ENCODE peak calls at places on chromosomes 4 and X, in eight cellular contexts. Y is neural progenitor cell; V is C1 segment of cervical spinal cord; A is HEK293T; Z is NCI-H1694 treated with DMSO at 0.1 percent for 48 hours; N is stimulated activated CD4-positive, alpha-beta T cell treated with anti-CD3 and anti-CD28 coated beads, Interleukin-12 subunit alpha, Interleukin-12 subunit beta, amount 100 ng/mL, for 4 hours; M is Right ventricle myocardium inferior; B is GM23338. O is an unnamed sample.

GRCh38 chr4:155734065-155734464 is 24.8 kb upstream of the GUCY1B1 start:
- DNase-seq in Y (no peak), V (no peak), A (no peak), Z (no peak), N (no peak), M (no peak), B (no peak), O (no peak)

GRCh38 chr4:81352476-81352875 is 119.2 kb downstream of the RASGEF1B start:
- DNase-seq in Y (no peak), V (no peak), A (no peak), Z (no peak), N (no peak), M (no peak), B (no peak), O (no peak)

GRCh38 chr4:101025755-101026154 is 321.6 kb downstream of the PPP3CA start:
- DNase-seq in Y (peak), V (no peak), A (no peak), Z (no peak), N (no peak), M (no peak), B (no peak), O (no peak)

GRCh38 chr4:128159967-128160366 is 98.9 kb downstream of the LARP1B start:
- DNase-seq in Y (no peak), V (no peak), A (no peak), Z (no peak), N (no peak), M (no peak), B (no peak), O (no peak)

GRCh38 chrX:56978172-56978571 is 17.2 kb downstream of the SPIN3 start:
- DNase-seq in Y (peak), V (no peak), A (peak), Z (peak), N (peak), M (no peak), B (peak), O (no peak)

GRCh38 chr4:55947912-55948725 is 626 bp upstream of the CEP135 start:
- DNase-seq in Y (no peak), V (no peak), A (no peak), Z (no peak), N (peak), M (no peak), B (no peak), O (no peak)

GRCh38 chr4:128600996-128601857 is 208.3 kb upstream of the JADE1 start:
- DNase-seq in Y (no peak), V (no peak), A (peak), Z (peak), N (no peak), M (peak), B (no peak), O (peak)

GRCh38 chr4:33722254-33722653 is 2522.1 kb downstream of the ARAP2 start:
- DNase-seq in Y (no peak), V (no peak), A (no peak), Z (no peak), N (no peak), M (no peak), B (no peak), O (no peak)

GRCh38 chrX:77785400-77785745 is 643 bp downstream of the ATRX start:
- DNase-seq in Y (peak), V (no peak), A (peak), Z (no peak), N (no peak), M (no peak), B (peak), O (no peak)

GRCh38 chr4:39062094-39062493 is at the start of gene KLHL5:
- DNase-seq in Y (peak), V (no peak), A (no peak), Z (no peak), N (no peak), M (no peak), B (peak), O (no peak)

GRCh38 chr4:158670975-158671664 is 567 bp downstream of the C4orf46 start:
- DNase-seq in Y (peak), V (no peak), A (peak), Z (no peak), N (peak), M (peak), B (peak), O (peak)

GRCh38 chrX:96102997-96103396 is 581.6 kb upstream of the DIAPH2 start:
- DNase-seq in Y (no peak), V (no peak), A (no peak), Z (peak), N (no peak), M (no peak), B (no peak), O (no peak)

GRCh38 chrX:77087529-77088169 is 359.5 kb upstream of the FGF16 start:
- DNase-seq in Y (no peak), V (no peak), A (no peak), Z (no peak), N (no peak), M (no peak), B (no peak), O (no peak)

GRCh38 chrX:120302434-120302833 is 8.8 kb downstream of the TMEM255A start:
- DNase-seq in Y (peak), V (no peak), A (no peak), Z (no peak), N (no peak), M (no peak), B (peak), O (peak)

GRCh38 chr4:71107732-71108131 is 114.3 kb downstream of the DCK start:
- DNase-seq in Y (no peak), V (no peak), A (no peak), Z (no peak), N (no peak), M (no peak), B (no peak), O (no peak)

GRCh38 chrX:100812216-100813158 is 7.7 kb upstream of the CSTF2 start:
- DNase-seq in Y (no peak), V (no peak), A (no peak), Z (no peak), N (no peak), M (no peak), B (peak), O (no peak)

GRCh38 chr4:26782830-26783202 is 77.8 kb upstream of the STIM2 start:
- DNase-seq in Y (no peak), V (no peak), A (no peak), Z (no peak), N (no peak), M (no peak), B (no peak), O (no peak)

GRCh38 chr4:80049813-80050534 is 23.1 kb downstream of the ANTXR2 start:
- DNase-seq in Y (no peak), V (no peak), A (no peak), Z (no peak), N (no peak), M (no peak), B (no peak), O (no peak)

GRCh38 chrX:21959362-21960051 is 19.0 kb downstream of the SMS start:
- DNase-seq in Y (no peak), V (no peak), A (no peak), Z (no peak), N (no peak), M (no peak), B (no peak), O (no peak)

GRCh38 chrX:147848009-147848408 is 63.7 kb upstream of the FMR1 start:
- DNase-seq in Y (no peak), V (no peak), A (no peak), Z (no peak), N (no peak), M (no peak), B (no peak), O (no peak)

GRCh38 chr4:97370581-97370980 is 772.7 kb downstream of the STPG2 start:
- DNase-seq in Y (no peak), V (no peak), A (no peak), Z (no peak), N (no peak), M (no peak), B (no peak), O (no peak)

GRCh38 chrX:134502686-134503085 is 42.7 kb downstream of the HPRT1 start:
- DNase-seq in Y (no peak), V (no peak), A (no peak), Z (no peak), N (no peak), M (no peak), B (no peak), O (no peak)

GRCh38 chr4:108762559-108763225 is at the start of gene ETNPPL:
- DNase-seq in Y (peak), V (no peak), A (peak), Z (no peak), N (peak), M (no peak), B (peak), O (peak)

GRCh38 chr4:57462843-57463242 is 352.7 kb upstream of the IGFBP7 start:
- DNase-seq in Y (peak), V (no peak), A (no peak), Z (no peak), N (no peak), M (no peak), B (no peak), O (no peak)

GRCh38 chr4:88645994-88646393 is 51.6 kb downstream of the NAP1L5 start:
- DNase-seq in Y (no peak), V (no peak), A (no peak), Z (no peak), N (no peak), M (no peak), B (no peak), O (no peak)

GRCh38 chr4:143025111-143025704 is 159.5 kb upstream of the USP38 start:
- DNase-seq in Y (peak), V (no peak), A (no peak), Z (no peak), N (no peak), M (no peak), B (peak), O (no peak)

GRCh38 chr4:87567191-87567590 is 38.0 kb upstream of the SPARCL1 start:
- DNase-seq in Y (no peak), V (no peak), A (no peak), Z (no peak), N (no peak), M (no peak), B (no peak), O (no peak)

GRCh38 chr4:78954048-78954666 is 14.9 kb upstream of the PAQR3 start:
- DNase-seq in Y (peak), V (no peak), A (peak), Z (peak), N (no peak), M (no peak), B (peak), O (no peak)

GRCh38 chrX:153378607-153379006 is 22.5 kb downstream of the PNMA6E start:
- DNase-seq in Y (no peak), V (no peak), A (no peak), Z (no peak), N (no peak), M (no peak), B (no peak), O (no peak)

GRCh38 chr4:8385106-8385505 is 55.4 kb downstream of the ACOX3 start:
- DNase-seq in Y (no peak), V (no peak), A (no peak), Z (no peak), N (no peak), M (no peak), B (no peak), O (peak)

GRCh38 chr4:53119685-53120084 is 246.2 kb downstream of the SCFD2 start:
- DNase-seq in Y (peak), V (no peak), A (peak), Z (no peak), N (no peak), M (no peak), B (peak), O (no peak)

GRCh38 chr4:98546910-98547544 is 111.4 kb downstream of the TSPAN5 start:
- DNase-seq in Y (peak), V (peak), A (no peak), Z (peak), N (no peak), M (no peak), B (peak), O (peak)

GRCh38 chr4:170022211-170022610 is 4.0 kb downstream of the MFAP3L start:
- DNase-seq in Y (no peak), V (no peak), A (no peak), Z (no peak), N (no peak), M (no peak), B (no peak), O (no peak)

GRCh38 chr4:41935652-41936021 is 408 bp downstream of the TMEM33 start:
- DNase-seq in Y (no peak), V (no peak), A (peak), Z (no peak), N (peak), M (no peak), B (no peak), O (no peak)